ENCODE peak calls at places on chromosomes 16 and 17, in eight cellular contexts. U, P, N, Q, L, M, A and V are unnamed samples.

GRCh38 chr17:72924181-72924580 is 168.3 kb downstream of the SLC39A11 start:
- DNase-seq in U (no peak), P (no peak), N (no peak), Q (no peak), L (no peak), M (no peak), A (no peak), V (no peak)

GRCh38 chr17:676060-676745 is 38.4 kb downstream of the VPS53 start:
- DNase-seq in U (no peak), P (peak), N (no peak), Q (no peak), L (no peak), M (no peak), A (no peak), V (no peak)

GRCh38 chr16:55045329-55046145 is 114.9 kb downstream of the IRX5 start:
- DNase-seq in U (no peak), P (no peak), N (no peak), Q (no peak), L (no peak), M (no peak), A (no peak), V (no peak)

GRCh38 chr17:39975801-39976200 is 4.8 kb upstream of the PSMD3 start:
- DNase-seq in U (no peak), P (no peak), N (no peak), Q (no peak), L (no peak), M (no peak), A (no peak), V (no peak)

GRCh38 chr16:8736123-8736680 is 61.2 kb downstream of the TMEM186 start:
- DNase-seq in U (no peak), P (no peak), N (no peak), Q (no peak), L (no peak), M (no peak), A (no peak), V (no peak)

GRCh38 chr17:57406131-57406980 is 150.0 kb downstream of the MSI2 start:
- DNase-seq in U (no peak), P (no peak), N (peak), Q (peak), L (no peak), M (no peak), A (no peak), V (no peak)

GRCh38 chr16:51151435-51151950 is 423 bp upstream of the SALL1 start:
- DNase-seq in U (no peak), P (peak), N (peak), Q (peak), L (no peak), M (peak), A (no peak), V (no peak)

GRCh38 chr17:30378191-30378796 is 433 bp upstream of the CPD start:
- DNase-seq in U (peak), P (peak), N (peak), Q (peak), L (no peak), M (peak), A (peak), V (peak)

GRCh38 chr17:73476890-73477350 is 165.1 kb upstream of the CDC42EP4 start:
- DNase-seq in U (no peak), P (no peak), N (no peak), Q (peak), L (no peak), M (no peak), A (no peak), V (no peak)

GRCh38 chr16:70250748-70251650 is 741 bp downstream of the EXOSC6 start:
- DNase-seq in U (peak), P (peak), N (peak), Q (peak), L (peak), M (peak), A (no peak), V (no peak)

GRCh38 chr17:40303009-40303657 is 5.8 kb upstream of the RARA start:
- DNase-seq in U (no peak), P (peak), N (peak), Q (peak), L (no peak), M (peak), A (no peak), V (peak)

GRCh38 chr17:60165976-60166375 is 16.2 kb downstream of the CA4 start:
- DNase-seq in U (peak), P (no peak), N (no peak), Q (no peak), L (no peak), M (no peak), A (no peak), V (no peak)

GRCh38 chr17:29567362-29568330 is 809 bp upstream of the ABHD15 start:
- DNase-seq in U (peak), P (peak), N (peak), Q (peak), L (peak), M (peak), A (peak), V (peak)

GRCh38 chr17:47281246-47281645 is 27.6 kb downstream of the ITGB3 start:
- DNase-seq in U (no peak), P (no peak), N (no peak), Q (no peak), L (no peak), M (no peak), A (no peak), V (no peak)

GRCh38 chr16:14289692-14290340 is 218.7 kb downstream of the MRTFB start:
- DNase-seq in U (no peak), P (no peak), N (no peak), Q (peak), L (no peak), M (no peak), A (peak), V (peak)

GRCh38 chr17:29595107-29595942 is 2.4 kb downstream of the ANKRD13B start:
- DNase-seq in U (no peak), P (no peak), N (no peak), Q (no peak), L (no peak), M (no peak), A (no peak), V (no peak)

GRCh38 chr16:80369559-80369958 is 171.2 kb upstream of the DYNLRB2 start:
- DNase-seq in U (no peak), P (peak), N (peak), Q (no peak), L (no peak), M (peak), A (no peak), V (no peak)

GRCh38 chr17:69912819-69913218 is 162.2 kb upstream of the KCNJ16 start:
- DNase-seq in U (no peak), P (no peak), N (no peak), Q (no peak), L (no peak), M (no peak), A (no peak), V (no peak)

GRCh38 chr17:55677449-55677848 is 45.2 kb downstream of the TMEM100 start:
- DNase-seq in U (no peak), P (peak), N (no peak), Q (no peak), L (no peak), M (no peak), A (no peak), V (no peak)

GRCh38 chr17:50171371-50172071 is 5.7 kb downstream of the SGCA start:
- DNase-seq in U (no peak), P (no peak), N (no peak), Q (no peak), L (no peak), M (no peak), A (no peak), V (no peak)

GRCh38 chr17:27338536-27338985 is 44.6 kb downstream of the WSB1 start:
- DNase-seq in U (no peak), P (no peak), N (no peak), Q (no peak), L (no peak), M (no peak), A (no peak), V (no peak)

GRCh38 chr17:33090806-33091205 is 99.2 kb downstream of the SPACA3 start:
- DNase-seq in U (no peak), P (no peak), N (no peak), Q (no peak), L (no peak), M (no peak), A (no peak), V (no peak)

GRCh38 chr17:32525116-32525515 is 38.3 kb downstream of the CDK5R1 start:
- DNase-seq in U (no peak), P (no peak), N (no peak), Q (no peak), L (no peak), M (peak), A (no peak), V (no peak)

GRCh38 chr17:40846515-40847155 is 20.4 kb downstream of the KRT12 start:
- DNase-seq in U (no peak), P (peak), N (no peak), Q (no peak), L (no peak), M (no peak), A (no peak), V (no peak)

GRCh38 chr17:48528153-48528912 is 2.5 kb downstream of the HOXB1 start:
- DNase-seq in U (no peak), P (no peak), N (no peak), Q (no peak), L (no peak), M (no peak), A (no peak), V (no peak)

GRCh38 chr16:4517812-4518211 is 20.8 kb downstream of the CDIP1 start:
- DNase-seq in U (no peak), P (no peak), N (peak), Q (peak), L (no peak), M (no peak), A (no peak), V (no peak)

GRCh38 chr17:50661795-50662391 is 27.2 kb downstream of the ABCC3 start:
- DNase-seq in U (peak), P (peak), N (no peak), Q (peak), L (no peak), M (peak), A (no peak), V (no peak)

GRCh38 chr17:47225911-47226688 is 17.0 kb downstream of the MYL4 start:
- DNase-seq in U (no peak), P (no peak), N (no peak), Q (no peak), L (no peak), M (no peak), A (no peak), V (no peak)

GRCh38 chr16:75341934-75342811 is 90.7 kb upstream of the BCAR1 start:
- DNase-seq in U (no peak), P (peak), N (no peak), Q (no peak), L (no peak), M (peak), A (no peak), V (no peak)

GRCh38 chr16:14476183-14476582 is 153.9 kb downstream of the PARN start:
- DNase-seq in U (no peak), P (no peak), N (no peak), Q (no peak), L (no peak), M (no peak), A (no peak), V (no peak)

GRCh38 chr17:58195518-58196123 is 3.1 kb downstream of the EPX start:
- DNase-seq in U (no peak), P (no peak), N (no peak), Q (no peak), L (no peak), M (no peak), A (no peak), V (no peak)

GRCh38 chr17:68095205-68095811 is 59.8 kb downstream of the KPNA2 start:
- DNase-seq in U (no peak), P (no peak), N (no peak), Q (no peak), L (no peak), M (no peak), A (no peak), V (no peak)